ENCODE peak calls at places on chromosomes 2 and 18, in ten cellular contexts. L is cardiac fibroblast; E is left cardiac atrium; C is pancreas; Y is fibroblast of mammary gland; U is A172; G is GM23338; V is activated naive CD4-positive, alpha-beta T cell; J is CD8-positive, alpha-beta memory T cell; K is NT2/D1. X is an unnamed sample.

GRCh38 chr18:2515408-2515807 is 55.9 kb downstream of the METTL4 start:
- DNase-seq in L (peak; percentile 82), E (no peak), C (no peak), Y (peak; percentile 95), U (peak; percentile 96), G (no peak), V (no peak), J (no peak), K (no peak), X (no peak)

GRCh38 chr2:112045446-112046014 is 9.5 kb upstream of the TMEM87B start:
- DNase-seq in L (no peak), E (no peak), C (no peak), Y (no peak), U (no peak), G (no peak), V (no peak), J (no peak), K (no peak), X (no peak)

GRCh38 chr2:174691203-174691779 is 73.0 kb downstream of the CHRNA1 start:
- DNase-seq in L (no peak), E (no peak), C (no peak), Y (no peak), U (no peak), G (no peak), V (no peak), J (no peak), K (no peak), X (no peak)

GRCh38 chr18:69480460-69480859 is 79.8 kb downstream of the DOK6 start:
- DNase-seq in L (no peak), E (no peak), C (no peak), Y (no peak), U (no peak), G (no peak), V (no peak), J (no peak), K (no peak), X (no peak)

GRCh38 chr2:203819434-203820133 is 48.0 kb upstream of the CTLA4 start:
- DNase-seq in L (no peak), E (peak; percentile 46), C (no peak), Y (no peak), U (no peak), G (no peak), V (no peak), J (no peak), K (no peak), X (no peak)

GRCh38 chr2:201781583-201782051 is 884 bp upstream of the ALS2 start:
- DNase-seq in L (no peak), E (no peak), C (peak; percentile 7), Y (no peak), U (no peak), G (peak; percentile 25), V (no peak), J (peak; percentile 2), K (no peak), X (no peak)

GRCh38 chr18:25815659-25816058 is 274.8 kb downstream of the SS18 start:
- DNase-seq in L (no peak), E (no peak), C (no peak), Y (no peak), U (no peak), G (no peak), V (no peak), J (no peak), K (no peak), X (no peak)

GRCh38 chr2:72341639-72342038 is 194.0 kb upstream of the CYP26B1 start:
- DNase-seq in L (no peak), E (no peak), C (no peak), Y (no peak), U (no peak), G (no peak), V (no peak), J (no peak), K (no peak), X (no peak)

GRCh38 chr18:644395-645004 is 13.0 kb upstream of the TYMS start:
- DNase-seq in L (no peak), E (no peak), C (no peak), Y (no peak), U (no peak), G (no peak), V (no peak), J (no peak), K (no peak), X (no peak)

GRCh38 chr2:73851274-73851673 is 22.5 kb downstream of the STAMBP start:
- DNase-seq in L (no peak), E (no peak), C (no peak), Y (no peak), U (no peak), G (peak; percentile 58), V (no peak), J (no peak), K (no peak), X (no peak)

GRCh38 chr2:126655500-126656310 is at the start of gene GYPC:
- DNase-seq in L (peak; percentile 83), E (peak; percentile 84), C (peak; percentile 34), Y (peak; percentile 78), U (peak; percentile 67), G (peak; percentile 66), V (no peak), J (peak; percentile 61), K (no peak), X (no peak)

GRCh38 chr18:55100817-55101457 is 141.7 kb upstream of the CCDC68 start:
- DNase-seq in L (peak; percentile 65), E (no peak), C (no peak), Y (peak; percentile 53), U (peak; percentile 54), G (no peak), V (no peak), J (no peak), K (no peak), X (no peak)

GRCh38 chr18:31206787-31207381 is 44.2 kb upstream of the DSC1 start:
- DNase-seq in L (no peak), E (peak; percentile 53), C (peak; percentile 80), Y (peak; percentile 12), U (peak; percentile 82), G (peak; percentile 57), V (no peak), J (no peak), K (no peak), X (no peak)

GRCh38 chr18:13386891-13387801 is 168.6 kb downstream of the LDLRAD4 start:
- DNase-seq in L (no peak), E (no peak), C (no peak), Y (no peak), U (no peak), G (no peak), V (no peak), J (no peak), K (no peak), X (no peak)

GRCh38 chr2:197878792-197879191 is 74.4 kb downstream of the PLCL1 start:
- DNase-seq in L (no peak), E (no peak), C (no peak), Y (peak; percentile 17), U (no peak), G (peak; percentile 13), V (no peak), J (no peak), K (no peak), X (no peak)